ENCODE peak calls at places on chromosomes 4 and X, in eight cellular contexts. Y is tibial artery, J is PC-9, S is heart left ventricle, E is dorsolateral prefrontal cortex, G is AG10803, U is bronchial epithelial cell, H is foreskin fibroblast. A is an unnamed sample.

GRCh38 chrX:12701625-12702024 is 89.6 kb upstream of the PRPS2 start:
- DNase-seq in Y (no peak), J (peak; percentile 49), S (peak; percentile 13), E (peak; percentile 6), G (peak; percentile 54), U (peak; percentile 72), H (peak; percentile 25), A (peak; percentile 15)

GRCh38 chr4:73740353-73740778 is at the start of gene CXCL8:
- DNase-seq in Y (peak; percentile 71), J (peak; percentile 83), S (peak; percentile 72), E (no peak), G (peak; percentile 88), U (peak; percentile 96), H (peak; percentile 86), A (peak; percentile 92)

GRCh38 chr4:38567448-38567847 is 96.6 kb upstream of the KLF3 start:
- DNase-seq in Y (no peak), J (peak; percentile 41), S (no peak), E (no peak), G (no peak), U (peak; percentile 92), H (no peak), A (no peak)

GRCh38 chr4:53943345-53944085 is 120.9 kb downstream of the CHIC2 start:
- DNase-seq in Y (no peak), J (peak; percentile 91), S (no peak), E (no peak), G (peak; percentile 73), U (peak; percentile 97), H (peak; percentile 80), A (peak; percentile 72)

GRCh38 chr4:152106113-152106763 is 345.4 kb upstream of the GATB start:
- DNase-seq in Y (peak; percentile 84), J (peak; percentile 77), S (peak; percentile 69), E (no peak), G (peak; percentile 94), U (peak; percentile 98), H (peak; percentile 88), A (peak; percentile 87)

GRCh38 chr4:48343035-48343434 is 1.7 kb downstream of the SLAIN2 start:
- DNase-seq in Y (no peak), J (no peak), S (no peak), E (no peak), G (no peak), U (no peak), H (no peak), A (no peak)

GRCh38 chrX:47502591-47503222 is 19.7 kb upstream of the ZNF41 start:
- DNase-seq in Y (no peak), J (peak; percentile 60), S (no peak), E (no peak), G (peak; percentile 90), U (no peak), H (no peak), A (no peak)

GRCh38 chr4:101597204-101597603 is 193.3 kb upstream of the BANK1 start:
- DNase-seq in Y (no peak), J (no peak), S (no peak), E (no peak), G (no peak), U (peak; percentile 2), H (no peak), A (no peak)

GRCh38 chrX:119755981-119756533 is 2.3 kb upstream of the SOWAHD start:
- DNase-seq in Y (no peak), J (no peak), S (no peak), E (no peak), G (no peak), U (no peak), H (no peak), A (no peak)

GRCh38 chr4:129822708-129823504 is 727.0 kb downstream of the C4orf33 start:
- DNase-seq in Y (no peak), J (peak; percentile 87), S (peak; percentile 23), E (no peak), G (no peak), U (peak; percentile 94), H (no peak), A (no peak)

GRCh38 chr4:105767579-105767978 is 59.0 kb downstream of the GSTCD start:
- DNase-seq in Y (no peak), J (no peak), S (no peak), E (no peak), G (no peak), U (no peak), H (no peak), A (no peak)

GRCh38 chrX:138709886-138710285 is 1.6 kb downstream of the FGF13 start:
- DNase-seq in Y (no peak), J (no peak), S (no peak), E (no peak), G (no peak), U (no peak), H (no peak), A (no peak)

GRCh38 chr4:184163813-184164212 is 53.9 kb downstream of the ENPP6 start:
- DNase-seq in Y (peak; percentile 38), J (no peak), S (peak; percentile 50), E (peak; percentile 32), G (peak; percentile 12), U (peak; percentile 36), H (no peak), A (no peak)

GRCh38 chr4:69467797-69468196 is 27.9 kb downstream of the UGT2B4 start:
- DNase-seq in Y (no peak), J (no peak), S (no peak), E (no peak), G (no peak), U (no peak), H (no peak), A (no peak)

GRCh38 chr4:159178147-159178541 is 75.3 kb downstream of the RAPGEF2 start:
- DNase-seq in Y (no peak), J (no peak), S (no peak), E (no peak), G (peak; percentile 64), U (no peak), H (no peak), A (no peak)

GRCh38 chr4:8410641-8411271 is 29.8 kb downstream of the ACOX3 start:
- DNase-seq in Y (peak; percentile 52), J (peak; percentile 66), S (peak; percentile 61), E (peak; percentile 33), G (peak; percentile 41), U (peak; percentile 57), H (peak; percentile 52), A (no peak)

GRCh38 chr4:157072002-157072401 is 3.9 kb upstream of the GLRB start:
- DNase-seq in Y (no peak), J (no peak), S (no peak), E (no peak), G (peak; percentile 46), U (peak; percentile 63), H (peak; percentile 16), A (no peak)

GRCh38 chr4:61663310-61663709 is 463.2 kb downstream of the ADGRL3 start:
- DNase-seq in Y (no peak), J (no peak), S (no peak), E (no peak), G (no peak), U (no peak), H (no peak), A (no peak)

GRCh38 chr4:133095591-133095990 is 53.5 kb upstream of the PCDH10 start:
- DNase-seq in Y (no peak), J (no peak), S (no peak), E (no peak), G (no peak), U (no peak), H (no peak), A (no peak)

GRCh38 chr4:174316954-174317353 is 33.2 kb downstream of the CEP44 start:
- DNase-seq in Y (no peak), J (no peak), S (no peak), E (no peak), G (no peak), U (peak; percentile 61), H (no peak), A (no peak)

DNA sequence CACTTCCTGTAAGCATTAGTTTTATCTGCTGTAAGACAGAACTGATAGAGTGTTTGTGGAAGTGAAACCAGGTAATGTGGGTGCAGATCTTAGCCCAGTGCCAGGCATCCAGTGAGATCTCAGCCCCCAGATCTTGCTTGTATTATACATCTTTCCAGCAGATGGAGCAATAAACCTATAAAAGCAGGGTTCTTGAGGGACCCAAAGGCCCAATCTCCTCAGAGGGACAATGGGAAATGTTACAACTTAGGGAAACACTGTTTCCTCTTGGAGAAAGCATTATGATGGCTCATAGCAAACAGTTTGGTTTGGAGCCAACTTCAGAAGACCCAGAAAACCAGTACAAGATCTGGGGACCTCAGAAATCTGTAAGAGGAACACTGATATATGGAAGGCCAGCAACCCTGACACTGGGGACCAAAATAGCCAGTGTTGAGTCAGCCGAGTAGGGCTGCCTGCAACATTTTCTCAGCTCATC is 206.3 kb downstream of the SLC7A11 start:
- DNase-seq in Y (no peak), J (no peak), S (no peak), E (no peak), G (peak; percentile 73), U (peak; percentile 70), H (peak; percentile 67), A (peak; percentile 40)
- TF ChIP-seq CTCF in Y (peak; percentile 55), J (peak; percentile 68), S (peak; percentile 53), E (peak; percentile 78), G (peak; percentile 76), U (peak; percentile 52), H (peak; percentile 52), A (peak; percentile 63)

GRCh38 chrX:68833448-68833805 is 4.6 kb downstream of the EFNB1 start:
- DNase-seq in Y (no peak), J (no peak), S (no peak), E (no peak), G (no peak), U (peak; percentile 22), H (no peak), A (no peak)
- H3K4me3 ChIP-seq in Y (no peak overlapping the region), J (no peak overlapping the region), S (no peak overlapping the region), E (no peak overlapping the region), G (no peak overlapping the region), U (peak overlapping the region; percentile 79), H (no peak overlapping the region), A (no peak overlapping the region)

DNA sequence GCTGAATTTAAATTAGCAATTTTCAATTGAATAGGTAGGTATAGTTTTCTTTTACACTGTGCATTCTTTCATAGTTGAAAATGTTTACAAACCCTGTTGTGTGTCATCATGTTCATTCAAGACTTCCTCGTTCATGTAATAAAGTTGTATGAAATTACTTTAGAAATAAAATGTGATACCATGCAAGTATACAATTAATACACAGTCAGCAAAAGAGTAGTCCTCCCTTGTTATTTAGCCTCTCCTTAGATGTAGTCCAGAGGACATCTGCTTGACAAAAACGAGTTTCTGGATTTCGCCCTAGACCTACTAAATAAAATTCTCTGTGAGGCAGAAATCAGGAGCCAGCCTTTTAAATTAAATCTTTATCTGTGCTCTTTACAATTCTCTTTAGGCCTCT is 231.6 kb downstream of the CXXC4 start:
- DNase-seq in Y (no peak), J (no peak), S (no peak), E (no peak), G (no peak), U (no peak), H (no peak), A (no peak)
- TF ChIP-seq CTCF in Y (no peak), J (no peak), S (no peak), E (no peak), G (no peak), U (no peak), H (no peak), A (no peak)

DNA sequence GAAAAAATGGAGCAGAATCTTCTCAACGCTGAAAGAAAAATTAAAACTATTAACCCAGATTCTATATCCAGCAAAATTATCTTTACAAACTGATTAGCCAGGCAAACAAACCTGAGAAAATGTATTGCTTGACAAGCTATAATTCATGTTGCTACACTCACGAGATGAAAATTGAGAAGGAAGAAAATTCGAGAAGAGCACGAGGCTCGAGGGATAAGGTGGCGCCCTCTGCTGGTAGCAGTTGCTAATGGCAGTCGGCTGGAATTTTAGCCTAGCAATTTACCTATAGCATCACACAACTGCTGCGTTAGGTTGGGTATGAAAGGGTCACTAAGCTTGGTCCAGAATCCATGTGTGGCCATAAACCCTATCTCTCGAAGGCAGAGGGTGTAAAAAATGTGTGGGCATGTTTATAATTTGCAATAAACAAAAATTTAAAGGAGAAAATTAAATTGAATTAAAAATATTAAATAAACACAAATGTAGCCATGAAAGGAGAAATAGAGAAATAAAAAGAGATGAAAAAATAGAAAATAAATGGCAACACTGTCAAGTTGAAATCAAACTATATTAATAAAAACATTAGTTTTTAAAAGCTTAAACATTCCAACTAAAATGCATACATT is 126.6 kb downstream of the PPP4R3C start:
- DNase-seq in Y (no peak), J (no peak), S (peak; percentile 4), E (peak; percentile 35), G (no peak), U (peak; percentile 2), H (no peak), A (no peak)
- H3K4me3 ChIP-seq in Y (no peak overlapping the region), J (no peak overlapping the region), S (no peak overlapping the region), E (no peak overlapping the region), G (no peak overlapping the region), U (no peak overlapping the region), H (no peak overlapping the region), A (no peak overlapping the region)

A was measured in astrocyte of the cerebellum.